ENCODE peak calls at places on chromosomes 3 and 15, in ten cellular contexts. U is G401; C is uterus; M is aorta; N is HuH-7; X is GF-D8; V is NCI-H774; S is activated CD8-positive, alpha-beta memory T cell treated with anti-CD3 and anti-CD28 coated beads for 48 hours; K is mucosa of descending colon; L is GM19239. Y is an unnamed sample.

GRCh38 chr3:13853978-13854296 is 25.9 kb downstream of the WNT7A start:
- DNase-seq in M (no peak), V (no peak), L (no peak), N (no peak), S (no peak), K (no peak), C (no peak), X (no peak), U (no peak), Y (no peak)

GRCh38 chr3:143447491-143447890 is 327.9 kb downstream of the CHST2 start:
- DNase-seq in V (no peak), N (no peak), X (no peak), C (no peak), U (no peak), S (no peak), K (no peak), M (no peak), L (no peak), Y (no peak)

GRCh38 chr3:98737301-98737700 is 25.8 kb upstream of the ST3GAL6 start:
- DNase-seq in X (no peak), S (no peak), C (no peak), N (no peak), K (no peak), L (no peak), V (no peak), U (no peak), M (no peak), Y (no peak)

GRCh38 chr15:69377137-69377536 is 37.0 kb upstream of the KIF23 start:
- DNase-seq in U (no peak), M (no peak), C (no peak), K (no peak), V (no peak), L (no peak), X (no peak), S (no peak), N (no peak), Y (no peak)

GRCh38 chr3:122959339-122959738 is 68.2 kb downstream of the SEMA5B start:
- DNase-seq in K (no peak), V (no peak), M (no peak), S (no peak), C (no peak), U (no peak), N (no peak), L (no peak), X (no peak), Y (no peak)

GRCh38 chr3:188594137-188594536 is 440.2 kb downstream of the LPP start:
- DNase-seq in S (no peak), V (no peak), M (no peak), U (peak; percentile 26), X (no peak), N (no peak), K (no peak), C (no peak), L (no peak), Y (no peak)

GRCh38 chr3:109224333-109224732 is 87.8 kb downstream of the C3orf85 start:
- DNase-seq in C (no peak), N (peak; percentile 25), X (no peak), L (no peak), V (no peak), M (no peak), S (no peak), U (no peak), K (no peak), Y (no peak)

GRCh38 chr15:57302640-57303257 is 73.6 kb upstream of the CGNL1 start:
- DNase-seq in S (no peak), K (no peak), L (no peak), M (no peak), V (no peak), U (no peak), X (no peak), N (no peak), C (no peak), Y (no peak)

GRCh38 chr15:78620021-78620838 is 566 bp downstream of the CHRNA3 start:
- DNase-seq in C (no peak), U (peak; percentile 10), N (peak; percentile 80), V (no peak), K (no peak), M (no peak), S (no peak), L (no peak), X (no peak), Y (no peak)

GRCh38 chr3:156488771-156489170 is 66.1 kb downstream of the SSR3 start:
- DNase-seq in K (no peak), U (no peak), V (no peak), C (no peak), S (no peak), M (no peak), L (no peak), N (no peak), X (no peak), Y (no peak)

GRCh38 chr15:62625421-62626033 is 417.0 kb upstream of the TPM1 start:
- DNase-seq in U (no peak), X (no peak), S (no peak), C (no peak), M (no peak), K (no peak), N (no peak), L (no peak), V (no peak), Y (no peak)

GRCh38 chr3:171026584-171027293 is at the start of gene SLC2A2:
- DNase-seq in V (no peak), X (no peak), M (no peak), C (no peak), S (no peak), L (no peak), U (no peak), N (no peak), K (no peak), Y (no peak)

GRCh38 chr15:74983725-74984231 is 11.6 kb upstream of the SCAMP5 start:
- DNase-seq in C (no peak), M (peak; percentile 7), X (no peak), U (no peak), K (no peak), N (no peak), S (peak; percentile 41), V (no peak), L (peak; percentile 56), Y (no peak)

GRCh38 chr3:99720985-99721632 is 82.7 kb downstream of the COL8A1 start:
- DNase-seq in S (no peak), U (no peak), L (no peak), M (no peak), V (no peak), N (no peak), K (no peak), X (no peak), C (no peak), Y (no peak)

GRCh38 chr3:30227571-30228301 is 378.7 kb upstream of the TGFBR2 start:
- DNase-seq in N (peak; percentile 5), V (no peak), M (no peak), K (no peak), C (no peak), U (no peak), X (peak; percentile 69), S (no peak), L (no peak), Y (no peak)

GRCh38 chr3:140699516-140700231 is 21.8 kb downstream of the TRIM42 start:
- DNase-seq in L (no peak), V (no peak), C (no peak), M (no peak), S (no peak), U (no peak), K (no peak), X (no peak), N (no peak), Y (no peak)

GRCh38 chr15:68177747-68178146 is 27.4 kb downstream of the CALML4 start:
- DNase-seq in N (no peak), K (no peak), M (no peak), L (no peak), C (no peak), X (no peak), U (no peak), S (no peak), V (no peak), Y (no peak)

GRCh38 chr3:13077431-13078157 is 4.4 kb upstream of the IQSEC1 start:
- DNase-seq in M (peak; percentile 80), X (no peak), C (no peak), S (no peak), L (no peak), K (no peak), U (peak; percentile 97), V (peak; percentile 51), N (no peak), Y (no peak)

GRCh38 chr15:74144153-74144775 is 13.9 kb downstream of the ISLR2 start:
- DNase-seq in U (no peak), X (no peak), M (no peak), K (no peak), V (no peak), L (no peak), S (no peak), N (no peak), C (no peak), Y (no peak)

Y was measured in naive B cell.